ENCODE peak calls at places on chromosomes 1 and 21, in four cellular contexts. O is GM12878, E is H1, A is NT2/D1. T is an unnamed sample.

GRCh38 chr1:205907794-205908193 is 35.5 kb downstream of the SLC26A9 start:
- DNase-seq in O (no peak), E (no peak), A (peak), T (peak)

GRCh38 chr1:204516180-204516879 is at the start of gene MDM4:
- DNase-seq in O (peak), E (peak), A (peak), T (peak)

GRCh38 chr1:32361674-32362473 is 411 bp downstream of the FAM229A start:
- DNase-seq in O (no peak), E (peak), A (peak), T (no peak)

GRCh38 chr1:62784509-62785365 is 805 bp downstream of the ATG4C start:
- DNase-seq in O (no peak), E (no peak), A (no peak), T (no peak)

GRCh38 chr1:172637522-172637921 is 21.4 kb upstream of the FASLG start:
- DNase-seq in O (no peak), E (no peak), A (no peak), T (no peak)

GRCh38 chr1:166379447-166379846 is 212.6 kb upstream of the FAM78B start:
- DNase-seq in O (no peak), E (no peak), A (no peak), T (no peak)

GRCh38 chr1:177256153-177256814 is 85.5 kb downstream of the BRINP2 start:
- DNase-seq in O (no peak), E (peak), A (peak), T (peak)

GRCh38 chr1:167819849-167820683 is 93.9 kb downstream of the ADCY10 start:
- DNase-seq in O (no peak), E (peak), A (peak), T (peak)

GRCh38 chr1:224524679-224525078 is 90.1 kb upstream of the WDR26 start:
- DNase-seq in O (no peak), E (no peak), A (no peak), T (no peak)

GRCh38 chr1:209095627-209096595 is 487.6 kb upstream of the CAMK1G start:
- DNase-seq in O (no peak), E (no peak), A (no peak), T (no peak)

GRCh38 chr21:28099296-28099695 is 893.4 kb downstream of the LTN1 start:
- DNase-seq in O (no peak), E (no peak), A (no peak), T (no peak)

GRCh38 chr1:229479660-229480399 is 28.3 kb downstream of the NUP133 start:
- DNase-seq in O (peak), E (no peak), A (no peak), T (no peak)

GRCh38 chr1:228276361-228276831 is 68.6 kb downstream of the OBSCN start:
- DNase-seq in O (no peak), E (no peak), A (no peak), T (no peak)
- TF ChIP-seq SUZ12 in O (no peak), E (no peak), A (no peak), T (no peak)

GRCh38 chr1:22157359-22157966 is 14.6 kb upstream of the WNT4 start:
- DNase-seq in O (no peak), E (no peak), A (no peak), T (no peak)

GRCh38 chr1:22155517-22155916 is 12.6 kb upstream of the WNT4 start:
- DNase-seq in O (no peak), E (no peak), A (no peak), T (no peak)

GRCh38 chr1:22154626-22155025 is 11.7 kb upstream of the WNT4 start:
- DNase-seq in O (no peak), E (no peak), A (no peak), T (no peak)

GRCh38 chr1:22159858-22160257 is 17.0 kb upstream of the WNT4 start:
- DNase-seq in O (no peak), E (no peak), A (no peak), T (no peak)

GRCh38 chr1:22158654-22159053 is 15.8 kb upstream of the WNT4 start:
- DNase-seq in O (no peak), E (no peak), A (no peak), T (no peak)
- TF ChIP-seq SUZ12 in O (no peak), E (no peak), A (no peak), T (no peak)

GRCh38 chr1:39275836-39276507 is 71.5 kb downstream of the MACF1 start:
- DNase-seq in O (no peak), E (no peak), A (no peak), T (no peak)
- TF ChIP-seq SUZ12 in O (no peak), E (no peak), A (no peak), T (no peak)

GRCh38 chr1:152009691-152010090 is 16.0 kb upstream of the S100A10 start:
- DNase-seq in O (no peak), E (no peak), A (no peak), T (no peak)
- TF ChIP-seq SUZ12 in O (no peak), E (no peak), A (no peak), T (no peak)

GRCh38 chr1:3403388-3404179 is 50.9 kb upstream of the ARHGEF16 start:
- DNase-seq in O (no peak), E (peak), A (no peak), T (peak)

GRCh38 chr1:3403011-3403345 is 51.5 kb upstream of the ARHGEF16 start:
- DNase-seq in O (no peak), E (no peak), A (no peak), T (no peak)

GRCh38 chr1:3404301-3404700 is 50.2 kb upstream of the ARHGEF16 start:
- DNase-seq in O (no peak), E (no peak), A (no peak), T (no peak)

GRCh38 chr1:3401585-3402257 is 52.7 kb upstream of the ARHGEF16 start:
- DNase-seq in O (no peak), E (no peak), A (no peak), T (no peak)

DNA sequence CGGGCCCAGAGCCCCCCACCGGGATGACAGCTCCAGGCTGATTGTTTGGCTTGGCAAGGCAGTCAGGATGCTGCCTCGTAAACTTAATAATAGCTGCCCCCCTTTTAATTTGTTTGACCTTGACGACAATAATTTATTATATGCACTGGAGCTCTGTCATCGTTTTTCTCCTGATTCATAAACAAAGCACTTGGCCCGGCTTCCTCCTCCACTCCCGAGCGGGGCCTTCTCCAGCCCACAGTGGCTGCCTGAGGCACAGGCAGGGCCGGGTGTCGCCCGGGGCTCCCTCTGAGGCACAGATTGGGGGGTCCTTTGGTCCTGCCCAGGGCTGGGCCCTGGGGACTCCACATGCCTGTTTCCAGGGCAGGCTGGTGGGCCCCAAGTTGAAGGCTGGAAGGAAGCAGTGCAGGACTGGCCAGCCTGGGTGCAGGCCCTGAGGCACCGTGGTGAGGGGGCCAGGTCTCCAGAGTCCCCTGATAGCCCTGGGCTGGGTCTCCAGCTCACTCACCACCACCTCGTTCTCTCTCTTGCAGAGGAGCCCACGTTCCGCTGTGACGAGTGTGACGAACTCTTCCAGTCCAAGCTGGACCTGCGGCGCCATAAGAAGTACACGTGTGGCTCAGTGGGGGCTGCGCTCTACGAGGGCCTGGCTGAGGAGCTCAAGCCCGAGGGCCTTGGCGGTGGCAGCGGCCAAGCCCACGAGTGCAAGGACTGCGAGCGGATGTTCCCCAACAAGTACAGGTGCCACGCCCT is 52.0 kb upstream of the ARHGEF16 start:
- DNase-seq in O (no peak), E (no peak), A (no peak), T (no peak)
- TF ChIP-seq SUZ12 in O (no peak), E (no peak), A (no peak), T (no peak)

DNA sequence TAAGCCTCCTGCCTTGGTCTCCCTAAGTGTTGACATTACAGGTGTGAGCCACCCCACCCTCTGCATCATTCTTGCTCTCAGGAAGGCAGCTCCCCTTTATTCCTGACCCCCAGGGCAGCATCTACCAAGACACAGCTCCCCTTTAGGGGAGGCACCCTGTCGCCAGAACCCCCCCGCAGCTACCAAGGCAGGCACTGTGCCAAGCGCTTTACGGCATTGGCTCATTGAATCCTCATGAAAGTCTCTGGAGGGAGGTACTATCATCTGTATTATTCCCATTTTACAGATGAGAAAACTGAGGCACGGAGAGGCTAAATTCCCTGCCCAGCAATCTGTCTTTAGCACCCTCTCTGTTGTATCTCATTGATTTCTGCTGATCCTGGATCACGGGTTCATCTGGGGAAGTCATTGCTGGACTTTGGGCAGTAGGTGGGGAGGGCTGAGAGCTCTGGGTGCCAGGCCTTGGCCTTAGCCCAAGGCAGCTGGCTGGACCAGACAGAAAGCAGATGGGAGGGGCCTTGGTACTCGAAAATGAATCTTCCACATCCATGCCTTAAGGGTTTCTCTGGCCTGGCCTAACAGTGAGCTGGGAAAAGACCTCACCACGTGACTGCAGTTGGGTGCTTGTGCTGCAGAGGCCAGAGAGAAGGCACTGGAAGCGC is 5.9 kb downstream of the PLOD1 start:
- DNase-seq in O (no peak), E (no peak), A (no peak), T (no peak)
- TF ChIP-seq SUZ12 in O (no peak), E (no peak), A (no peak), T (no peak)

GRCh38 chr1:153572569-153573015 is 6.9 kb upstream of the S100A2 start:
- DNase-seq in O (peak), E (no peak), A (no peak), T (no peak)
- TF ChIP-seq SUZ12 in O (no peak), E (no peak), A (no peak), T (no peak)

GRCh38 chr1:228139931-228140723 is at the start of gene GUK1:
- DNase-seq in O (peak), E (peak), A (peak), T (peak)
- TF ChIP-seq SUZ12 in O (no peak), E (no peak), A (no peak), T (no peak)

DNA sequence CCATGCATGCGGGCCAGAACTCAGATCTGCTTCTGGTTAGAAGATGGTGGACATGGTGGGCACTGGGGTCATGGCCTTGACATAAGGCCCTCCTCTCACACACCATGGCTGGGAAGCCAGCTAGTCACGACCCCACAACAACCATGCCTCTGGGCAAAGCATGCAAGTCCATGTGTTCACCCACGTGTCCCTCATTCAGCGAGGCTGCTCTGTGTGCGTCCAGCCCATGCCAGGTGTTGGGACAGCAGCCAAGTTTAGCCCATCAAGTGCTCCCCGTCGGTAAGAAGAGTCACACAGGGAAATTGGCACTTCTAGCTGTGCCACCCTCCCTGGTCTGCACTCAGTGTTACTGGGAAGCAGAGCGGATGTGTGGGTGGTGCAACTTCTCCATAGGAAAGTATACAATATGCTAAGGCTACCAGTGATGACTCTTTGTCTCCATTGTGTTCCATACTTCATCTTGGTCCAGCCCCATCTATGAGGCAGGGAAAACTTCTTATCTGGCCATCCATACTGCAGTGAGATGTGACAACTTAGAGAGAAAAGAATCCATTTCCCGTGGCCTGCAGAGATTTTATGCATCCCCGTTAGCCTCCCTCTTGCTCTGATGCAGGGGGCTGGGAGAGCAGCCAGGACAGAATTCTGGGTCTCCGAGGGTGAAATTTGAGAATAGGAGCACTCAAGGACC is 198.0 kb downstream of the GRIK3 start:
- DNase-seq in O (no peak), E (no peak), A (no peak), T (no peak)
- TF ChIP-seq SUZ12 in O (no peak), E (no peak), A (no peak), T (no peak)

GRCh38 chr1:23100074-23100748 is 68.4 kb downstream of the LUZP1 start:
- DNase-seq in O (no peak), E (no peak), A (no peak), T (no peak)
- TF ChIP-seq SUZ12 in O (no peak), E (no peak), A (no peak), T (no peak)

T was measured in HEK293T.